ENCODE peak calls at places on chromosome 13, in five cellular contexts. One of them, this sample, is unnamed.

GRCh38 chr13:109764474-109765292 is 21.7 kb downstream of the IRS2 start:
- DNase-seq in NCI-H1092: no peak
- DNase-seq in activated naive CD4-positive, alpha-beta T cell: no peak
- DNase-seq in stimulated activated CD4-positive, alpha-beta T cell treated with anti-CD3 and anti-CD28 coated beads, Interleukin-2, amount 100 ng/mL, for 4 hours: no peak
- DNase-seq in PC-3: no peak
- DNase-seq in this sample: no peak

GRCh38 chr13:20828540-20829364 is 55.0 kb upstream of the EEF1AKMT1 start:
- DNase-seq in PC-3: peak
- DNase-seq in stimulated activated CD4-positive, alpha-beta T cell treated with anti-CD3 and anti-CD28 coated beads, Interleukin-2, amount 100 ng/mL, for 4 hours: peak
- DNase-seq in NCI-H1092: no peak
- DNase-seq in activated naive CD4-positive, alpha-beta T cell: no peak
- DNase-seq in this sample: peak

GRCh38 chr13:109816112-109816978 is 30.0 kb upstream of the IRS2 start:
- DNase-seq in PC-3: peak
- DNase-seq in activated naive CD4-positive, alpha-beta T cell: no peak
- DNase-seq in stimulated activated CD4-positive, alpha-beta T cell treated with anti-CD3 and anti-CD28 coated beads, Interleukin-2, amount 100 ng/mL, for 4 hours: no peak
- DNase-seq in NCI-H1092: peak
- DNase-seq in this sample: no peak

GRCh38 chr13:40536443-40537113 is 129.9 kb downstream of the FOXO1 start:
- DNase-seq in activated naive CD4-positive, alpha-beta T cell: no peak
- DNase-seq in NCI-H1092: no peak
- DNase-seq in PC-3: peak
- DNase-seq in stimulated activated CD4-positive, alpha-beta T cell treated with anti-CD3 and anti-CD28 coated beads, Interleukin-2, amount 100 ng/mL, for 4 hours: no peak
- DNase-seq in this sample: peak

GRCh38 chr13:58397596-58398387 is 766.2 kb downstream of the PCDH17 start:
- DNase-seq in stimulated activated CD4-positive, alpha-beta T cell treated with anti-CD3 and anti-CD28 coated beads, Interleukin-2, amount 100 ng/mL, for 4 hours: no peak
- DNase-seq in PC-3: no peak
- DNase-seq in NCI-H1092: no peak
- DNase-seq in activated naive CD4-positive, alpha-beta T cell: no peak
- DNase-seq in this sample: no peak

GRCh38 chr13:37429976-37430375 is 168.6 kb downstream of the POSTN start:
- DNase-seq in PC-3: no peak
- DNase-seq in stimulated activated CD4-positive, alpha-beta T cell treated with anti-CD3 and anti-CD28 coated beads, Interleukin-2, amount 100 ng/mL, for 4 hours: no peak
- DNase-seq in activated naive CD4-positive, alpha-beta T cell: no peak
- DNase-seq in NCI-H1092: no peak
- DNase-seq in this sample: no peak

GRCh38 chr13:24270639-24271131 is 38.7 kb upstream of the C1QTNF9 start:
- DNase-seq in PC-3: no peak
- DNase-seq in activated naive CD4-positive, alpha-beta T cell: peak
- DNase-seq in NCI-H1092: no peak
- DNase-seq in stimulated activated CD4-positive, alpha-beta T cell treated with anti-CD3 and anti-CD28 coated beads, Interleukin-2, amount 100 ng/mL, for 4 hours: no peak
- DNase-seq in this sample: peak

GRCh38 chr13:51704399-51705306 is 99.3 kb downstream of the DHRS12 start:
- DNase-seq in NCI-H1092: no peak
- DNase-seq in activated naive CD4-positive, alpha-beta T cell: no peak
- DNase-seq in PC-3: no peak
- DNase-seq in stimulated activated CD4-positive, alpha-beta T cell treated with anti-CD3 and anti-CD28 coated beads, Interleukin-2, amount 100 ng/mL, for 4 hours: no peak
- DNase-seq in this sample: no peak

GRCh38 chr13:89937420-89937819 is 1410.1 kb upstream of the MIR17HG start:
- DNase-seq in NCI-H1092: no peak
- DNase-seq in PC-3: no peak
- DNase-seq in activated naive CD4-positive, alpha-beta T cell: no peak
- DNase-seq in stimulated activated CD4-positive, alpha-beta T cell treated with anti-CD3 and anti-CD28 coated beads, Interleukin-2, amount 100 ng/mL, for 4 hours: no peak
- DNase-seq in this sample: no peak

GRCh38 chr13:49466240-49466914 is 22.3 kb downstream of the SETDB2 start:
- DNase-seq in NCI-H1092: no peak
- DNase-seq in activated naive CD4-positive, alpha-beta T cell: no peak
- DNase-seq in PC-3: no peak
- DNase-seq in stimulated activated CD4-positive, alpha-beta T cell treated with anti-CD3 and anti-CD28 coated beads, Interleukin-2, amount 100 ng/mL, for 4 hours: no peak
- DNase-seq in this sample: no peak

GRCh38 chr13:112619730-112620639 is 32.0 kb upstream of the TUBGCP3 start:
- DNase-seq in activated naive CD4-positive, alpha-beta T cell: no peak
- DNase-seq in PC-3: no peak
- DNase-seq in stimulated activated CD4-positive, alpha-beta T cell treated with anti-CD3 and anti-CD28 coated beads, Interleukin-2, amount 100 ng/mL, for 4 hours: no peak
- DNase-seq in NCI-H1092: peak
- DNase-seq in this sample: peak

GRCh38 chr13:109771926-109772325 is 14.5 kb downstream of the IRS2 start:
- DNase-seq in NCI-H1092: no peak
- DNase-seq in stimulated activated CD4-positive, alpha-beta T cell treated with anti-CD3 and anti-CD28 coated beads, Interleukin-2, amount 100 ng/mL, for 4 hours: no peak
- DNase-seq in activated naive CD4-positive, alpha-beta T cell: no peak
- DNase-seq in PC-3: no peak
- DNase-seq in this sample: no peak

GRCh38 chr13:33744589-33745369 is 73.2 kb upstream of the RFC3 start:
- DNase-seq in stimulated activated CD4-positive, alpha-beta T cell treated with anti-CD3 and anti-CD28 coated beads, Interleukin-2, amount 100 ng/mL, for 4 hours: no peak
- DNase-seq in PC-3: peak
- DNase-seq in NCI-H1092: peak
- DNase-seq in activated naive CD4-positive, alpha-beta T cell: no peak
- DNase-seq in this sample: no peak

GRCh38 chr13:33548065-33548464 is 262.5 kb upstream of the STARD13 start:
- DNase-seq in PC-3: no peak
- DNase-seq in stimulated activated CD4-positive, alpha-beta T cell treated with anti-CD3 and anti-CD28 coated beads, Interleukin-2, amount 100 ng/mL, for 4 hours: no peak
- DNase-seq in NCI-H1092: no peak
- DNase-seq in activated naive CD4-positive, alpha-beta T cell: no peak
- DNase-seq in this sample: no peak

GRCh38 chr13:48542581-48543341 is 9.9 kb upstream of the RCBTB2 start:
- DNase-seq in NCI-H1092: peak
- DNase-seq in activated naive CD4-positive, alpha-beta T cell: no peak
- DNase-seq in PC-3: no peak
- DNase-seq in stimulated activated CD4-positive, alpha-beta T cell treated with anti-CD3 and anti-CD28 coated beads, Interleukin-2, amount 100 ng/mL, for 4 hours: no peak
- DNase-seq in this sample: peak

GRCh38 chr13:28358673-28359072 is 136.3 kb downstream of the FLT1 start:
- DNase-seq in stimulated activated CD4-positive, alpha-beta T cell treated with anti-CD3 and anti-CD28 coated beads, Interleukin-2, amount 100 ng/mL, for 4 hours: no peak
- DNase-seq in NCI-H1092: no peak
- DNase-seq in PC-3: no peak
- DNase-seq in activated naive CD4-positive, alpha-beta T cell: no peak
- DNase-seq in this sample: no peak

GRCh38 chr13:23159205-23159586 is 21.6 kb upstream of the SGCG start:
- DNase-seq in PC-3: peak
- DNase-seq in NCI-H1092: no peak
- DNase-seq in stimulated activated CD4-positive, alpha-beta T cell treated with anti-CD3 and anti-CD28 coated beads, Interleukin-2, amount 100 ng/mL, for 4 hours: no peak
- DNase-seq in activated naive CD4-positive, alpha-beta T cell: no peak
- DNase-seq in this sample: peak

GRCh38 chr13:26325876-26326275 is 71.9 kb downstream of the CDK8 start:
- DNase-seq in PC-3: peak
- DNase-seq in activated naive CD4-positive, alpha-beta T cell: no peak
- DNase-seq in NCI-H1092: no peak
- DNase-seq in stimulated activated CD4-positive, alpha-beta T cell treated with anti-CD3 and anti-CD28 coated beads, Interleukin-2, amount 100 ng/mL, for 4 hours: no peak
- DNase-seq in this sample: no peak

GRCh38 chr13:88461272-88462009 is 790.3 kb downstream of the SLITRK5 start:
- DNase-seq in PC-3: no peak
- DNase-seq in NCI-H1092: no peak
- DNase-seq in activated naive CD4-positive, alpha-beta T cell: no peak
- DNase-seq in stimulated activated CD4-positive, alpha-beta T cell treated with anti-CD3 and anti-CD28 coated beads, Interleukin-2, amount 100 ng/mL, for 4 hours: no peak
- DNase-seq in this sample: no peak

GRCh38 chr13:80313668-80314278 is 27.2 kb downstream of the SPRY2 start:
- DNase-seq in NCI-H1092: no peak
- DNase-seq in stimulated activated CD4-positive, alpha-beta T cell treated with anti-CD3 and anti-CD28 coated beads, Interleukin-2, amount 100 ng/mL, for 4 hours: no peak
- DNase-seq in PC-3: peak
- DNase-seq in activated naive CD4-positive, alpha-beta T cell: no peak
- DNase-seq in this sample: no peak

GRCh38 chr13:33642374-33643065 is 175.4 kb upstream of the RFC3 start:
- DNase-seq in PC-3: peak
- DNase-seq in activated naive CD4-positive, alpha-beta T cell: no peak
- DNase-seq in NCI-H1092: no peak
- DNase-seq in stimulated activated CD4-positive, alpha-beta T cell treated with anti-CD3 and anti-CD28 coated beads, Interleukin-2, amount 100 ng/mL, for 4 hours: no peak
- DNase-seq in this sample: no peak

GRCh38 chr13:94435604-94436226 is 43.8 kb downstream of the DCT start:
- DNase-seq in stimulated activated CD4-positive, alpha-beta T cell treated with anti-CD3 and anti-CD28 coated beads, Interleukin-2, amount 100 ng/mL, for 4 hours: no peak
- DNase-seq in activated naive CD4-positive, alpha-beta T cell: no peak
- DNase-seq in PC-3: peak
- DNase-seq in NCI-H1092: peak
- DNase-seq in this sample: peak

GRCh38 chr13:111344471-111345191 is 24.2 kb downstream of the TEX29 start:
- DNase-seq in NCI-H1092: peak
- DNase-seq in stimulated activated CD4-positive, alpha-beta T cell treated with anti-CD3 and anti-CD28 coated beads, Interleukin-2, amount 100 ng/mL, for 4 hours: no peak
- DNase-seq in PC-3: peak
- DNase-seq in activated naive CD4-positive, alpha-beta T cell: no peak
- DNase-seq in this sample: no peak

GRCh38 chr13:27296496-27296895 is 25.9 kb downstream of the RASL11A start:
- DNase-seq in activated naive CD4-positive, alpha-beta T cell: no peak
- DNase-seq in NCI-H1092: no peak
- DNase-seq in stimulated activated CD4-positive, alpha-beta T cell treated with anti-CD3 and anti-CD28 coated beads, Interleukin-2, amount 100 ng/mL, for 4 hours: no peak
- DNase-seq in PC-3: no peak
- DNase-seq in this sample: no peak

GRCh38 chr13:65943024-65943423 is 1287.1 kb downstream of the PCDH9 start:
- DNase-seq in stimulated activated CD4-positive, alpha-beta T cell treated with anti-CD3 and anti-CD28 coated beads, Interleukin-2, amount 100 ng/mL, for 4 hours: no peak
- DNase-seq in activated naive CD4-positive, alpha-beta T cell: no peak
- DNase-seq in PC-3: peak
- DNase-seq in NCI-H1092: no peak
- DNase-seq in this sample: peak

GRCh38 chr13:32261567-32261966 is 53.6 kb downstream of the ZAR1L start:
- DNase-seq in PC-3: peak
- DNase-seq in stimulated activated CD4-positive, alpha-beta T cell treated with anti-CD3 and anti-CD28 coated beads, Interleukin-2, amount 100 ng/mL, for 4 hours: no peak
- DNase-seq in NCI-H1092: no peak
- DNase-seq in activated naive CD4-positive, alpha-beta T cell: no peak
- DNase-seq in this sample: peak

GRCh38 chr13:27678306-27679040 is 56.8 kb downstream of the POLR1D start:
- DNase-seq in activated naive CD4-positive, alpha-beta T cell: no peak
- DNase-seq in NCI-H1092: no peak
- DNase-seq in stimulated activated CD4-positive, alpha-beta T cell treated with anti-CD3 and anti-CD28 coated beads, Interleukin-2, amount 100 ng/mL, for 4 hours: no peak
- DNase-seq in PC-3: peak
- DNase-seq in this sample: no peak

GRCh38 chr13:98521876-98522275 is 55.0 kb downstream of the STK24 start:
- DNase-seq in PC-3: no peak
- DNase-seq in stimulated activated CD4-positive, alpha-beta T cell treated with anti-CD3 and anti-CD28 coated beads, Interleukin-2, amount 100 ng/mL, for 4 hours: no peak
- DNase-seq in NCI-H1092: no peak
- DNase-seq in activated naive CD4-positive, alpha-beta T cell: no peak
- DNase-seq in this sample: no peak

GRCh38 chr13:108115739-108116138 is 99.6 kb downstream of the LIG4 start:
- DNase-seq in PC-3: no peak
- DNase-seq in NCI-H1092: no peak
- DNase-seq in stimulated activated CD4-positive, alpha-beta T cell treated with anti-CD3 and anti-CD28 coated beads, Interleukin-2, amount 100 ng/mL, for 4 hours: no peak
- DNase-seq in activated naive CD4-positive, alpha-beta T cell: no peak
- DNase-seq in this sample: no peak

GRCh38 chr13:25571237-25571636 is 199.5 kb downstream of the ATP8A2 start:
- DNase-seq in stimulated activated CD4-positive, alpha-beta T cell treated with anti-CD3 and anti-CD28 coated beads, Interleukin-2, amount 100 ng/mL, for 4 hours: no peak
- DNase-seq in activated naive CD4-positive, alpha-beta T cell: no peak
- DNase-seq in NCI-H1092: no peak
- DNase-seq in PC-3: no peak
- DNase-seq in this sample: no peak

GRCh38 chr13:44050450-44051063 is 170.9 kb downstream of the LACC1 start:
- DNase-seq in stimulated activated CD4-positive, alpha-beta T cell treated with anti-CD3 and anti-CD28 coated beads, Interleukin-2, amount 100 ng/mL, for 4 hours: no peak
- DNase-seq in PC-3: peak
- DNase-seq in activated naive CD4-positive, alpha-beta T cell: no peak
- DNase-seq in NCI-H1092: no peak
- DNase-seq in this sample: peak

GRCh38 chr13:29162638-29163037 is 342.5 kb downstream of the MTUS2 start:
- DNase-seq in PC-3: peak
- DNase-seq in stimulated activated CD4-positive, alpha-beta T cell treated with anti-CD3 and anti-CD28 coated beads, Interleukin-2, amount 100 ng/mL, for 4 hours: no peak
- DNase-seq in activated naive CD4-positive, alpha-beta T cell: no peak
- DNase-seq in NCI-H1092: no peak
- DNase-seq in this sample: no peak

GRCh38 chr13:99528547-99528946 is 27.3 kb downstream of the TM9SF2 start:
- DNase-seq in NCI-H1092: peak
- DNase-seq in PC-3: peak
- DNase-seq in activated naive CD4-positive, alpha-beta T cell: no peak
- DNase-seq in stimulated activated CD4-positive, alpha-beta T cell treated with anti-CD3 and anti-CD28 coated beads, Interleukin-2, amount 100 ng/mL, for 4 hours: no peak
- DNase-seq in this sample: peak

GRCh38 chr13:35039012-35039411 is 96.9 kb downstream of the NBEA start:
- DNase-seq in NCI-H1092: no peak
- DNase-seq in activated naive CD4-positive, alpha-beta T cell: no peak
- DNase-seq in PC-3: no peak
- DNase-seq in stimulated activated CD4-positive, alpha-beta T cell treated with anti-CD3 and anti-CD28 coated beads, Interleukin-2, amount 100 ng/mL, for 4 hours: no peak
- DNase-seq in this sample: no peak

GRCh38 chr13:33284916-33285315 is 639 bp downstream of the STARD13 start:
- DNase-seq in PC-3: peak
- DNase-seq in NCI-H1092: no peak
- DNase-seq in stimulated activated CD4-positive, alpha-beta T cell treated with anti-CD3 and anti-CD28 coated beads, Interleukin-2, amount 100 ng/mL, for 4 hours: no peak
- DNase-seq in activated naive CD4-positive, alpha-beta T cell: no peak
- DNase-seq in this sample: peak

This sample was measured in endothelial cell of umbilical vein.